ENCODE peak calls at places on chromosomes 2 and 18, in five cellular contexts. One of them, this sample, is unnamed.

GRCh38 chr18:31248783-31249521 is 69.0 kb upstream of the DSG1 start:
- DNase-seq in neuronal stem cell: no peak
- DNase-seq in IMR-90: peak; percentile 18
- DNase-seq in mesendoderm: no peak
- DNase-seq in mesenchymal stem cell: no peak
- DNase-seq in this sample: no peak

GRCh38 chr2:88642278-88642677 is 15.0 kb upstream of the EIF2AK3 start:
- DNase-seq in neuronal stem cell: no peak
- DNase-seq in IMR-90: peak; percentile 27
- DNase-seq in mesendoderm: no peak
- DNase-seq in mesenchymal stem cell: no peak
- DNase-seq in this sample: no peak

GRCh38 chr18:55763298-55763697 is 175.3 kb upstream of the TCF4 start:
- DNase-seq in neuronal stem cell: no peak
- DNase-seq in IMR-90: peak; percentile 85
- DNase-seq in mesendoderm: no peak
- DNase-seq in mesenchymal stem cell: peak; percentile 47
- DNase-seq in this sample: no peak

GRCh38 chr18:47737198-47737830 is 193.1 kb downstream of the SMAD2 start:
- DNase-seq in neuronal stem cell: no peak
- DNase-seq in IMR-90: no peak
- DNase-seq in mesendoderm: no peak
- DNase-seq in mesenchymal stem cell: no peak
- DNase-seq in this sample: no peak

GRCh38 chr2:237727363-237727762 is 71.2 kb upstream of the RBM44 start:
- DNase-seq in neuronal stem cell: no peak
- DNase-seq in IMR-90: peak; percentile 59
- DNase-seq in mesendoderm: no peak
- DNase-seq in mesenchymal stem cell: no peak
- DNase-seq in this sample: no peak

GRCh38 chr2:138115664-138116063 is 151.4 kb downstream of the HNMT start:
- DNase-seq in neuronal stem cell: no peak
- DNase-seq in IMR-90: no peak
- DNase-seq in mesendoderm: no peak
- DNase-seq in mesenchymal stem cell: no peak
- DNase-seq in this sample: no peak

GRCh38 chr2:54073796-54074195 is 41.6 kb upstream of the ACYP2 start:
- DNase-seq in neuronal stem cell: no peak
- DNase-seq in IMR-90: peak; percentile 64
- DNase-seq in mesendoderm: no peak
- DNase-seq in mesenchymal stem cell: no peak
- DNase-seq in this sample: no peak

GRCh38 chr2:21694536-21694935 is 570.8 kb downstream of the TDRD15 start:
- DNase-seq in neuronal stem cell: no peak
- DNase-seq in IMR-90: no peak
- DNase-seq in mesendoderm: no peak
- DNase-seq in mesenchymal stem cell: no peak
- DNase-seq in this sample: no peak

GRCh38 chr2:111178730-111179405 is 58.2 kb downstream of the BCL2L11 start:
- DNase-seq in neuronal stem cell: no peak
- DNase-seq in IMR-90: peak; percentile 49
- DNase-seq in mesendoderm: no peak
- DNase-seq in mesenchymal stem cell: peak; percentile 45
- DNase-seq in this sample: no peak

GRCh38 chr2:31476511-31477171 is 62.1 kb upstream of the XDH start:
- DNase-seq in neuronal stem cell: no peak
- DNase-seq in IMR-90: peak; percentile 19
- DNase-seq in mesendoderm: no peak
- DNase-seq in mesenchymal stem cell: no peak
- DNase-seq in this sample: no peak

GRCh38 chr2:70767699-70768584 is at the start of gene ADD2:
- DNase-seq in neuronal stem cell: peak; percentile 70
- DNase-seq in IMR-90: peak; percentile 1
- DNase-seq in mesendoderm: peak; percentile 91
- DNase-seq in mesenchymal stem cell: peak; percentile 10
- DNase-seq in this sample: peak; percentile 73

GRCh38 chr2:13652531-13653313 is 936.0 kb downstream of the TRIB2 start:
- DNase-seq in neuronal stem cell: no peak
- DNase-seq in IMR-90: peak; percentile 73
- DNase-seq in mesendoderm: peak; percentile 73
- DNase-seq in mesenchymal stem cell: peak; percentile 43
- DNase-seq in this sample: peak; percentile 49

GRCh38 chr2:69183659-69184058 is 170.7 kb downstream of the ANTXR1 start:
- DNase-seq in neuronal stem cell: no peak
- DNase-seq in IMR-90: no peak
- DNase-seq in mesendoderm: no peak
- DNase-seq in mesenchymal stem cell: no peak
- DNase-seq in this sample: no peak
- H4K8ac ChIP-seq in neuronal stem cell: no peak overlapping the region
- H4K8ac ChIP-seq in IMR-90: no peak overlapping the region
- H4K8ac ChIP-seq in mesendoderm: no peak overlapping the region
- H4K8ac ChIP-seq in mesenchymal stem cell: no peak overlapping the region
- H4K8ac ChIP-seq in this sample: no peak overlapping the region

GRCh38 chr18:8858888-8859511 is 153.6 kb downstream of the MTCL1 start:
- DNase-seq in neuronal stem cell: no peak
- DNase-seq in IMR-90: peak; percentile 99
- DNase-seq in mesendoderm: peak; percentile 53
- DNase-seq in mesenchymal stem cell: peak; percentile 94
- DNase-seq in this sample: no peak
- H4K8ac ChIP-seq in neuronal stem cell: no peak overlapping the region
- H4K8ac ChIP-seq in IMR-90: peak overlapping the region; percentile 69
- H4K8ac ChIP-seq in mesendoderm: no peak overlapping the region
- H4K8ac ChIP-seq in mesenchymal stem cell: no peak overlapping the region
- H4K8ac ChIP-seq in this sample: no peak overlapping the region

DNA sequence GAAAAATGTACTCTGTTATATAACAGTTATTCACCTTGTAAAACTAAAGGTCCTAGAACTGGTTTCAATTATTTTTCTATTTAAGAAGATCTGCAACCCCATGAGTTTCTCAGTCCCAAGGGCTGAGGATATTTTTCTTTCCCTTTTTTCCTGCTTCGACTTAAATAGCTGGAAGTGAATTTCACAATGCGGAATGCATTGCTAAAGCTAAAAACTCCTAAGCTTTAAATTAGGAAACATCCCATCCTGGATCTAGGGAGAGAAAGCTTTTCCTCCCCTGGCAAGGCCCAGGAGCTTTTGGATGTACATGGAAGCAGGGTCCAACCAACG is 1.4 kb downstream of the RFX8 start:
- DNase-seq in neuronal stem cell: no peak
- DNase-seq in IMR-90: peak; percentile 61
- DNase-seq in mesendoderm: no peak
- DNase-seq in mesenchymal stem cell: no peak
- DNase-seq in this sample: no peak
- H4K8ac ChIP-seq in neuronal stem cell: peak overlapping the region; percentile 89
- H4K8ac ChIP-seq in IMR-90: peak overlapping the region; percentile 97
- H4K8ac ChIP-seq in mesendoderm: no peak overlapping the region
- H4K8ac ChIP-seq in mesenchymal stem cell: peak overlapping the region; percentile 96
- H4K8ac ChIP-seq in this sample: no peak overlapping the region

GRCh38 chr2:231189571-231190495 is 8.6 kb upstream of the ARMC9 start:
- DNase-seq in neuronal stem cell: no peak
- DNase-seq in IMR-90: no peak
- DNase-seq in mesendoderm: peak; percentile 64
- DNase-seq in mesenchymal stem cell: peak; percentile 66
- DNase-seq in this sample: peak; percentile 65
- H4K8ac ChIP-seq in neuronal stem cell: peak overlapping the region; percentile 99
- H4K8ac ChIP-seq in IMR-90: peak overlapping the region; percentile 82
- H4K8ac ChIP-seq in mesendoderm: peak overlapping the region; percentile 98
- H4K8ac ChIP-seq in mesenchymal stem cell: peak overlapping the region; percentile 82
- H4K8ac ChIP-seq in this sample: no peak overlapping the region

GRCh38 chr2:180077295-180077906 is 70.3 kb upstream of the CWC22 start:
- DNase-seq in neuronal stem cell: peak; percentile 21
- DNase-seq in IMR-90: peak; percentile 22
- DNase-seq in mesendoderm: peak; percentile 21
- DNase-seq in mesenchymal stem cell: peak; percentile 16
- DNase-seq in this sample: no peak

GRCh38 chr2:180071797-180072196 is 64.7 kb upstream of the CWC22 start:
- DNase-seq in neuronal stem cell: no peak
- DNase-seq in IMR-90: no peak
- DNase-seq in mesendoderm: no peak
- DNase-seq in mesenchymal stem cell: no peak
- DNase-seq in this sample: no peak

GRCh38 chr2:180075763-180076362 is 68.8 kb upstream of the CWC22 start:
- DNase-seq in neuronal stem cell: no peak
- DNase-seq in IMR-90: no peak
- DNase-seq in mesendoderm: no peak
- DNase-seq in mesenchymal stem cell: no peak
- DNase-seq in this sample: no peak
- H4K8ac ChIP-seq in neuronal stem cell: no peak overlapping the region
- H4K8ac ChIP-seq in IMR-90: no peak overlapping the region
- H4K8ac ChIP-seq in mesendoderm: no peak overlapping the region
- H4K8ac ChIP-seq in mesenchymal stem cell: no peak overlapping the region
- H4K8ac ChIP-seq in this sample: no peak overlapping the region

This sample was measured in H9.